ENCODE peak calls at places on chromosomes 5 and 9, in six cellular contexts. One of them, this sample, is unnamed.
A peak's percentile ranks its signal among the peaks of the same experiment; 100 is the strongest.

GRCh38 chr9:132584616-132585560 is 2.5 kb downstream of the BARHL1 start:
- DNase-seq in lung: no peak
- DNase-seq in H7: peak; percentile 74
- DNase-seq in fibroblast of lung: peak; percentile 14
- DNase-seq in left ventricle myocardium inferior: no peak
- DNase-seq in coronary artery: no peak
- DNase-seq in this sample: peak; percentile 65

GRCh38 chr5:147464211-147464610 is 45.7 kb downstream of the DPYSL3 start:
- DNase-seq in lung: no peak
- DNase-seq in H7: peak; percentile 36
- DNase-seq in fibroblast of lung: peak; percentile 66
- DNase-seq in left ventricle myocardium inferior: no peak
- DNase-seq in coronary artery: no peak
- DNase-seq in this sample: peak; percentile 82

GRCh38 chr5:157902440-157903116 is 43.6 kb upstream of the CLINT1 start:
- DNase-seq in lung: no peak
- DNase-seq in H7: no peak
- DNase-seq in fibroblast of lung: no peak
- DNase-seq in left ventricle myocardium inferior: no peak
- DNase-seq in coronary artery: no peak
- DNase-seq in this sample: no peak

GRCh38 chr9:125558453-125559084 is 148.4 kb downstream of the MAPKAP1 start:
- DNase-seq in lung: peak; percentile 46
- DNase-seq in H7: peak; percentile 61
- DNase-seq in fibroblast of lung: peak; percentile 86
- DNase-seq in left ventricle myocardium inferior: no peak
- DNase-seq in coronary artery: no peak
- DNase-seq in this sample: peak; percentile 84

GRCh38 chr5:145347026-145347616 is 488.0 kb downstream of the PRELID2 start:
- DNase-seq in lung: no peak
- DNase-seq in H7: peak; percentile 5
- DNase-seq in fibroblast of lung: peak; percentile 74
- DNase-seq in left ventricle myocardium inferior: no peak
- DNase-seq in coronary artery: no peak
- DNase-seq in this sample: peak; percentile 53

GRCh38 chr5:179115845-179116524 is 55.8 kb downstream of the ZNF354C start:
- DNase-seq in lung: peak; percentile 15
- DNase-seq in H7: no peak
- DNase-seq in fibroblast of lung: no peak
- DNase-seq in left ventricle myocardium inferior: no peak
- DNase-seq in coronary artery: peak; percentile 49
- DNase-seq in this sample: peak; percentile 14

GRCh38 chr5:3118321-3118720 is 366.8 kb upstream of the IRX2 start:
- DNase-seq in lung: no peak
- DNase-seq in H7: peak; percentile 79
- DNase-seq in fibroblast of lung: no peak
- DNase-seq in left ventricle myocardium inferior: no peak
- DNase-seq in coronary artery: no peak
- DNase-seq in this sample: peak; percentile 66

GRCh38 chr5:78896128-78896527 is 89.0 kb downstream of the ARSB start:
- DNase-seq in lung: no peak
- DNase-seq in H7: no peak
- DNase-seq in fibroblast of lung: peak; percentile 75
- DNase-seq in left ventricle myocardium inferior: no peak
- DNase-seq in coronary artery: no peak
- DNase-seq in this sample: no peak

GRCh38 chr5:56012281-56012963 is 17.7 kb upstream of the IL6ST start:
- DNase-seq in lung: no peak
- DNase-seq in H7: no peak
- DNase-seq in fibroblast of lung: no peak
- DNase-seq in left ventricle myocardium inferior: peak; percentile 22
- DNase-seq in coronary artery: no peak
- DNase-seq in this sample: no peak

GRCh38 chr9:121985792-121986494 is 107.2 kb downstream of the TTLL11 start:
- DNase-seq in lung: no peak
- DNase-seq in H7: peak; percentile 46
- DNase-seq in fibroblast of lung: no peak
- DNase-seq in left ventricle myocardium inferior: peak; percentile 64
- DNase-seq in coronary artery: peak; percentile 81
- DNase-seq in this sample: peak; percentile 62

GRCh38 chr5:95102080-95102479 is 182.8 kb downstream of the MCTP1 start:
- DNase-seq in lung: no peak
- DNase-seq in H7: no peak
- DNase-seq in fibroblast of lung: no peak
- DNase-seq in left ventricle myocardium inferior: no peak
- DNase-seq in coronary artery: no peak
- DNase-seq in this sample: no peak

GRCh38 chr5:100901851-100902341 is 1.2 kb downstream of the ST8SIA4 start:
- DNase-seq in lung: peak; percentile 54
- DNase-seq in H7: peak; percentile 9
- DNase-seq in fibroblast of lung: peak; percentile 29
- DNase-seq in left ventricle myocardium inferior: no peak
- DNase-seq in coronary artery: no peak
- DNase-seq in this sample: peak; percentile 68

GRCh38 chr5:95511606-95512005 is 43.2 kb downstream of the SKIC3 start:
- DNase-seq in lung: no peak
- DNase-seq in H7: no peak
- DNase-seq in fibroblast of lung: no peak
- DNase-seq in left ventricle myocardium inferior: no peak
- DNase-seq in coronary artery: no peak
- DNase-seq in this sample: no peak

GRCh38 chr5:91119941-91120850 is 262.9 kb downstream of the ARRDC3 start:
- DNase-seq in lung: no peak
- DNase-seq in H7: no peak
- DNase-seq in fibroblast of lung: no peak
- DNase-seq in left ventricle myocardium inferior: no peak
- DNase-seq in coronary artery: no peak
- DNase-seq in this sample: no peak

GRCh38 chr5:139838381-139839197 is 43.0 kb downstream of the PSD2 start:
- DNase-seq in lung: no peak
- DNase-seq in H7: no peak
- DNase-seq in fibroblast of lung: no peak
- DNase-seq in left ventricle myocardium inferior: no peak
- DNase-seq in coronary artery: no peak
- DNase-seq in this sample: no peak

GRCh38 chr5:97499605-97500004 is 316.6 kb upstream of the RIOK2 start:
- DNase-seq in lung: no peak
- DNase-seq in H7: no peak
- DNase-seq in fibroblast of lung: no peak
- DNase-seq in left ventricle myocardium inferior: no peak
- DNase-seq in coronary artery: no peak
- DNase-seq in this sample: no peak

DNA sequence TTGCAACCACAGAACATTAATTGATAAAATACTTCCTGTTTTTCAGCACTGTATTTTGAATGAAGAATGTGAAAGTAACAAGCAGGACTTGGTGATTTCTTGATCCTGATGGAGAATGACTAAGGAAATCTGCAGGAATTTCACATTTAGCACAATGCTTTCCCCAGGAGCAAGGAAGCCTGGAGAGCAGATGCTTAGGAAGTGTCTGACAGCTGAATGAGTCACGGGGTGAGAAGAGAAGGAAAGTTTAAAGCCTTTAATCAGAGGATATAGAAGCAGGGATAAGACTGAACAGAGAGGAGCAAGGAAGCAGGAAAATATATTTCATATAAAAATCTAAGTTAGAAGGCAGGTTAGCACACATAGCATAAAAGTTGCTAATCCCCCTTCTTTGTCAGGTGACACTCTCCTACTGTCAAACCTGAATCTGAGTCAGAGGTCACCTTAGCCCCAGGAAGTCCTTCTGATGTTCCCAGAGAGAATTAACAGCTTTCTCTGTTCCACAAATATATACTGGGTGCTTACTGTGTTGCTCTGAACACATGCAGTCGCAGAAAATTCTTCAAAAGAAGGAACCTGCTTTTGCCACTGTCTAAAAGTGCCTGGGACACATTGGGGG is 59.7 kb downstream of the GNA14 start:
- DNase-seq in lung: no peak
- DNase-seq in H7: no peak
- DNase-seq in fibroblast of lung: peak; percentile 86
- DNase-seq in left ventricle myocardium inferior: no peak
- DNase-seq in coronary artery: no peak
- DNase-seq in this sample: peak; percentile 71
- H3K4me3 ChIP-seq in lung: no peak overlapping the region
- H3K4me3 ChIP-seq in H7: no peak overlapping the region
- H3K4me3 ChIP-seq in fibroblast of lung: no peak overlapping the region
- H3K4me3 ChIP-seq in left ventricle myocardium inferior: no peak overlapping the region
- H3K4me3 ChIP-seq in coronary artery: no peak overlapping the region
- H3K4me3 ChIP-seq in this sample: no peak overlapping the region

GRCh38 chr9:128685022-128685332 is 4.0 kb upstream of the SET start:
- DNase-seq in lung: no peak
- DNase-seq in H7: no peak
- DNase-seq in fibroblast of lung: no peak
- DNase-seq in left ventricle myocardium inferior: no peak
- DNase-seq in coronary artery: no peak
- DNase-seq in this sample: no peak
- H3K4me3 ChIP-seq in lung: no peak overlapping the region
- H3K4me3 ChIP-seq in H7: peak overlapping the region; percentile 74
- H3K4me3 ChIP-seq in fibroblast of lung: no peak overlapping the region
- H3K4me3 ChIP-seq in left ventricle myocardium inferior: peak overlapping the region; percentile 72
- H3K4me3 ChIP-seq in coronary artery: no peak overlapping the region
- H3K4me3 ChIP-seq in this sample: peak overlapping the region; percentile 95

DNA sequence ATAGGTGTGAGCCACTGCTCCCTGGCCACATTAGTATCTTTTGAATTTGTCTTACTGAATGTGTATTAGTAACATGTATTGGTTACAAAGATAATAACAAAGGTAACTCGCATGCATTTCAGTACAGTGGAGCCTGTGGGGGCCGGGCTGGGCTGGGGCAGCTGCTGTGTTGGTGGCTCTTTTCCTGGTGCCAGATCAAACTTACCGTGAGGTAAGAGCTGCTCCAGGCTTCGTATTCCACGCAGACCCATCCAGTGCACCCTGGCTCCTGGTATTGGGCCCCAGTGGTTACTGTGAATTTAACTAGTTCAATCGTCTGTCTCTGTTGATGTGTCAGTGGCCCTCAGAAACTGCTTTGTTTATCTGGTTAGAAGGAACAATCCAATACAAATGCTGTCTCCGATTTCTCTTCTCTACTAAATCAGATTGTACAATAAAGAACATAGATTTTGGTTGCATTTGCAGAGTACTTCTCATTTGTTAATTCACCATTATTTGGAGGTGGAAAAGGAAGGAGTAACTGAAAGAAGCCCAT is 15.6 kb downstream of the PRRC2B start:
- DNase-seq in lung: no peak
- DNase-seq in H7: peak; percentile 53
- DNase-seq in fibroblast of lung: no peak
- DNase-seq in left ventricle myocardium inferior: no peak
- DNase-seq in coronary artery: no peak
- DNase-seq in this sample: no peak
- H3K4me3 ChIP-seq in lung: no peak overlapping the region
- H3K4me3 ChIP-seq in H7: no peak overlapping the region
- H3K4me3 ChIP-seq in fibroblast of lung: no peak overlapping the region
- H3K4me3 ChIP-seq in left ventricle myocardium inferior: no peak overlapping the region
- H3K4me3 ChIP-seq in coronary artery: no peak overlapping the region
- H3K4me3 ChIP-seq in this sample: no peak overlapping the region

GRCh38 chr5:172188893-172189692 is 1.1 kb upstream of the STK10 start:
- DNase-seq in lung: no peak
- DNase-seq in H7: peak; percentile 74
- DNase-seq in fibroblast of lung: no peak
- DNase-seq in left ventricle myocardium inferior: no peak
- DNase-seq in coronary artery: no peak
- DNase-seq in this sample: peak; percentile 88
- H3K4me3 ChIP-seq in lung: no peak overlapping the region
- H3K4me3 ChIP-seq in H7: peak overlapping the region; percentile 91
- H3K4me3 ChIP-seq in fibroblast of lung: peak overlapping the region; percentile 84
- H3K4me3 ChIP-seq in left ventricle myocardium inferior: peak overlapping the region; percentile 88
- H3K4me3 ChIP-seq in coronary artery: peak overlapping the region; percentile 88
- H3K4me3 ChIP-seq in this sample: peak overlapping the region; percentile 89

GRCh38 chr5:130836729-130837660 is 328.1 kb downstream of the HINT1 start:
- DNase-seq in lung: no peak
- DNase-seq in H7: no peak
- DNase-seq in fibroblast of lung: no peak
- DNase-seq in left ventricle myocardium inferior: no peak
- DNase-seq in coronary artery: no peak
- DNase-seq in this sample: no peak
- H3K4me3 ChIP-seq in lung: no peak overlapping the region
- H3K4me3 ChIP-seq in H7: no peak overlapping the region
- H3K4me3 ChIP-seq in fibroblast of lung: no peak overlapping the region
- H3K4me3 ChIP-seq in left ventricle myocardium inferior: peak overlapping the region; percentile 47
- H3K4me3 ChIP-seq in coronary artery: peak overlapping the region; percentile 56
- H3K4me3 ChIP-seq in this sample: no peak overlapping the region

DNA sequence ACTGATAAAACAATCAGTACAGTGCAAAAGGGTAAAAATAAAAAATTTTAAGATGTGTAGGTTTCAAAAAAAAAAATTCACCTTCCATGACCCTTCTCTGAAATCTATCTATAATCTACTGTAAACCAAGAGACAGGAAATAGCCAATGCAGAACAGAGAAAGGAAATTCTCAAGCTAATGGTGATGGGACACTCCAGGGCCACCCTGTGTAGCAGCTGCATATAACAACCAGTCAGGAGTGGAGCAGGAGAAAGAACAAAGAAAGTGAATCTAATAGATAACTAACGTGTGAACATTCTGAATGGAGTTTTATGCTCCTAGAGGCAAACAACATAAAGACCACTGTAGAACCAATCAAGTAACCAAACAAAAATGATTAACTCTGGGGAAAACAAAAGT is 16.6 kb downstream of the SPTLC1 start:
- DNase-seq in lung: no peak
- DNase-seq in H7: no peak
- DNase-seq in fibroblast of lung: no peak
- DNase-seq in left ventricle myocardium inferior: no peak
- DNase-seq in coronary artery: no peak
- DNase-seq in this sample: no peak
- H3K4me3 ChIP-seq in lung: no peak overlapping the region
- H3K4me3 ChIP-seq in H7: no peak overlapping the region
- H3K4me3 ChIP-seq in fibroblast of lung: no peak overlapping the region
- H3K4me3 ChIP-seq in left ventricle myocardium inferior: peak overlapping the region; percentile 54
- H3K4me3 ChIP-seq in coronary artery: no peak overlapping the region
- H3K4me3 ChIP-seq in this sample: no peak overlapping the region

DNA sequence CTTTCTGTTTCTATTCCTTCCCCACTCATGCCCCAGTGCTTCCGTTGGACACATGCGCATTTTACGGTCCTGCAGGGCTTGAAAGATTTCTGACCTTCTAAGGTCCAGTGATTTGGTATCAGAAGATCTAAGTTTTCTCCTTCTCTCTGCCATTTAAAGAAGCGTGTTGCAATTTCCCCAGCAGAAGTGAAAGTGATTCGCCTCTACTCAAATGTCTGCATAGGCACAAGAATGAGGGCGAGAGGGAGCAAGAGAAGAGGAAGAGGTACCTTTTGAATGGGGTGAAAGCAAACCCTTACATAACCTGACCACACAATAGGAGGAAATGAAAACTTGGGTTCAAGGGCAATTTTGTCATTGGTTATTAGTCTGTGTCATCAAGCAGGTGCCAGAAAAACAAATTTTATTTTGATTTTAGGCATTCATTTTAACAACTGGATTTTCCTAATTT is 31.7 kb upstream of the NR3C1 start:
- DNase-seq in lung: peak; percentile 41
- DNase-seq in H7: no peak
- DNase-seq in fibroblast of lung: peak; percentile 35
- DNase-seq in left ventricle myocardium inferior: no peak
- DNase-seq in coronary artery: no peak
- DNase-seq in this sample: no peak
- H3K4me3 ChIP-seq in lung: no peak overlapping the region
- H3K4me3 ChIP-seq in H7: no peak overlapping the region
- H3K4me3 ChIP-seq in fibroblast of lung: no peak overlapping the region
- H3K4me3 ChIP-seq in left ventricle myocardium inferior: peak overlapping the region; percentile 26
- H3K4me3 ChIP-seq in coronary artery: peak overlapping the region; percentile 31
- H3K4me3 ChIP-seq in this sample: no peak overlapping the region

This sample was measured in endodermal cell.